ENCODE peak calls at places on chromosomes 5 and 9, in seven cellular contexts. H is AG08396; X is HepG2; K is stimulated activated CD4-positive, alpha-beta T cell treated with anti-CD3 and anti-CD28 coated beads, TNF-alpha, amount 100 ng/mL, for 48 hours; J is body of pancreas; G is GM10248; D is AG09319. Q is an unnamed sample.

GRCh38 chr9:107222020-107222522 is 61.0 kb upstream of the RAD23B start:
- DNase-seq in D (no peak), H (peak; percentile 18), K (no peak), X (peak; percentile 84), G (no peak), J (no peak), Q (no peak)

GRCh38 chr5:178071108-178071507 is 42.2 kb upstream of the N4BP3 start:
- DNase-seq in J (no peak), H (no peak), D (no peak), G (no peak), X (no peak), K (no peak), Q (no peak)

GRCh38 chr9:32550046-32550608 is 2.0 kb upstream of the SMIM27 start:
- DNase-seq in K (no peak), X (no peak), J (no peak), G (no peak), H (peak; percentile 29), D (no peak), Q (no peak)

GRCh38 chr5:93150311-93151012 is 430.6 kb downstream of the NR2F1-AS1 start:
- DNase-seq in D (no peak), J (no peak), H (no peak), G (no peak), K (no peak), X (no peak), Q (no peak)

GRCh38 chr5:85268194-85268593 is 883.5 kb upstream of the EDIL3 start:
- DNase-seq in X (no peak), H (no peak), J (no peak), G (no peak), K (no peak), D (no peak), Q (no peak)

GRCh38 chr5:124677376-124677998 is 69.0 kb downstream of the ZNF608 start:
- DNase-seq in D (no peak), G (no peak), H (no peak), J (no peak), X (no peak), K (no peak), Q (no peak)

GRCh38 chr9:6864102-6864501 is 106.3 kb downstream of the KDM4C start:
- DNase-seq in D (no peak), J (no peak), G (no peak), H (no peak), X (no peak), K (no peak), Q (no peak)

GRCh38 chr5:172509405-172509781 is 55.1 kb upstream of the SH3PXD2B start:
- DNase-seq in K (no peak), J (no peak), D (no peak), H (no peak), G (no peak), X (no peak), Q (no peak)

GRCh38 chr5:4868140-4868735 is 271.9 kb upstream of the ADAMTS16 start:
- DNase-seq in K (peak; percentile 11), J (peak; percentile 75), H (peak; percentile 50), G (peak; percentile 70), D (no peak), X (peak; percentile 42), Q (peak; percentile 33)

GRCh38 chr5:150779397-150780179 is 1.0 kb downstream of the SMIM3 start:
- DNase-seq in K (no peak), H (no peak), J (no peak), X (no peak), D (no peak), G (no peak), Q (no peak)

GRCh38 chr5:173283318-173284288 is 44.6 kb downstream of the STC2 start:
- DNase-seq in X (peak; percentile 68), K (peak; percentile 70), D (no peak), G (peak; percentile 83), H (peak; percentile 86), J (peak; percentile 79), Q (peak; percentile 45)

GRCh38 chr9:32672478-32672877 is 37.0 kb upstream of the TAF1L start:
- DNase-seq in K (no peak), D (no peak), J (no peak), X (no peak), H (peak; percentile 13), G (no peak), Q (no peak)

GRCh38 chr9:114694719-114695269 is 12.8 kb upstream of the TEX48 start:
- DNase-seq in H (no peak), J (no peak), D (no peak), G (peak; percentile 46), X (no peak), K (no peak), Q (no peak)

GRCh38 chr5:112707187-112708179 is 30.2 kb upstream of the APC start:
- DNase-seq in K (peak; percentile 97), G (peak; percentile 98), D (peak; percentile 98), J (peak; percentile 97), X (peak; percentile 98), H (peak; percentile 99), Q (peak; percentile 99)

GRCh38 chr5:68533051-68533450 is 317.5 kb downstream of the PIK3R1 start:
- DNase-seq in H (no peak), G (no peak), J (no peak), X (no peak), D (no peak), K (no peak), Q (no peak)

GRCh38 chr9:133276923-133277322 is 1.9 kb upstream of the ABO start:
- DNase-seq in X (no peak), K (no peak), G (no peak), H (no peak), D (no peak), J (no peak), Q (no peak)

GRCh38 chr5:14351845-14352712 is 208.9 kb downstream of the TRIO start:
- DNase-seq in K (peak; percentile 28), H (peak; percentile 80), X (peak; percentile 35), J (peak; percentile 71), G (peak; percentile 78), D (peak; percentile 35), Q (peak; percentile 39)

GRCh38 chr9:105678781-105679180 is 15.6 kb upstream of the TMEM38B start:
- DNase-seq in D (no peak), J (no peak), X (no peak), K (no peak), H (no peak), G (no peak), Q (no peak)

GRCh38 chr5:72159501-72159911 is 52.2 kb downstream of the MAP1B start:
- DNase-seq in J (no peak), K (no peak), D (no peak), X (no peak), H (no peak), G (no peak), Q (no peak)

GRCh38 chr5:105475401-105475800 is 1912.8 kb upstream of the NUDT12 start:
- DNase-seq in H (no peak), D (no peak), G (no peak), J (no peak), X (no peak), K (no peak), Q (no peak)

GRCh38 chr9:92961627-92962302 is 14.4 kb downstream of the FGD3 start:
- DNase-seq in H (no peak), D (no peak), J (no peak), K (peak; percentile 62), X (no peak), G (no peak), Q (no peak)

GRCh38 chr5:115657883-115658233 is 32.0 kb upstream of the TMED7 start:
- DNase-seq in H (peak; percentile 26), J (no peak), D (no peak), X (no peak), K (no peak), G (no peak), Q (no peak)

GRCh38 chr5:113446358-113446927 is 11.7 kb upstream of the TSSK1B start:
- DNase-seq in J (no peak), D (no peak), G (no peak), H (no peak), X (no peak), K (no peak), Q (no peak)

GRCh38 chr5:90518666-90519065 is 10.7 kb downstream of the LYSMD3 start:
- DNase-seq in G (no peak), H (peak; percentile 14), K (no peak), X (no peak), D (no peak), J (no peak), Q (no peak)

GRCh38 chr5:43563321-43563720 is 6.4 kb upstream of the PAIP1 start:
- DNase-seq in J (no peak), G (no peak), D (no peak), X (no peak), H (no peak), K (no peak), Q (no peak)

GRCh38 chr9:13718086-13718485 is 438.6 kb upstream of the MPDZ start:
- DNase-seq in D (no peak), G (no peak), J (no peak), X (no peak), K (no peak), H (no peak), Q (no peak)

GRCh38 chr5:148740966-148741742 is 85.3 kb upstream of the ADRB2 start:
- DNase-seq in X (peak; percentile 42), K (no peak), G (peak; percentile 38), H (peak; percentile 34), D (peak; percentile 43), J (no peak), Q (no peak)

GRCh38 chr5:103232393-103232999 is 26.1 kb upstream of the MACIR start:
- DNase-seq in D (no peak), H (peak; percentile 26), J (peak; percentile 25), K (no peak), G (peak; percentile 23), X (peak; percentile 41), Q (peak; percentile 3)

GRCh38 chr5:167555771-167556170 is 735.7 kb upstream of the WWC1 start:
- DNase-seq in J (no peak), K (no peak), X (no peak), D (no peak), H (no peak), G (no peak), Q (no peak)

GRCh38 chr5:35880166-35880565 is 23.5 kb downstream of the IL7R start:
- DNase-seq in D (no peak), H (no peak), J (no peak), K (no peak), G (no peak), X (no peak), Q (no peak)

GRCh38 chr9:125632321-125633115 is 74.5 kb downstream of the MAPKAP1 start:
- DNase-seq in X (peak; percentile 92), G (peak; percentile 62), H (no peak), K (peak; percentile 34), D (no peak), J (no peak), Q (peak; percentile 28)

GRCh38 chr5:56908942-56909293 is 478 bp upstream of the SETD9 start:
- DNase-seq in D (no peak), H (peak; percentile 76), G (no peak), J (no peak), X (no peak), K (no peak), Q (no peak)

GRCh38 chr9:109452761-109453160 is 45.3 kb downstream of the PTPN3 start:
- DNase-seq in D (no peak), J (no peak), K (no peak), G (no peak), X (no peak), H (no peak), Q (no peak)

GRCh38 chr5:140038373-140038957 is 4.6 kb downstream of the NRG2 start:
- DNase-seq in X (no peak), H (peak; percentile 59), D (no peak), J (no peak), K (no peak), G (peak; percentile 39), Q (no peak)

GRCh38 chr9:133321411-133321935 is 14.5 kb downstream of the SURF6 start:
- DNase-seq in D (no peak), H (no peak), G (no peak), K (no peak), X (no peak), J (no peak), Q (no peak)

GRCh38 chr9:128421474-128422010 is 885 bp downstream of the CERCAM start:
- DNase-seq in G (no peak), H (peak; percentile 60), J (peak; percentile 14), K (no peak), D (no peak), X (no peak), Q (no peak)

GRCh38 chr5:149730620-149731331 is 666 bp downstream of the PPARGC1B start:
- DNase-seq in D (no peak), H (peak; percentile 56), G (peak; percentile 67), J (peak; percentile 27), X (no peak), K (peak; percentile 10), Q (peak; percentile 37)

GRCh38 chr5:61263072-61263471 is 69.0 kb upstream of the ZSWIM6 start:
- DNase-seq in X (no peak), K (no peak), J (no peak), G (peak; percentile 26), D (no peak), H (no peak), Q (no peak)